ENCODE peak calls at places on chromosomes 2 and 18, in four cellular contexts. N is mesenchymal stem cell, C is DND-41, T is IMR-90. D is an unnamed sample.

GRCh38 chr2:149562304-149562703 is 25.3 kb downstream of the MMADHC start:
- DNase-seq in N (peak), C (no peak), T (peak), D (no peak)

GRCh38 chr18:28365406-28365805 is 188.5 kb upstream of the CDH2 start:
- DNase-seq in N (peak), C (no peak), T (peak), D (no peak)

GRCh38 chr2:215598376-215598975 is 162.6 kb upstream of the FN1 start:
- DNase-seq in N (peak), C (no peak), T (peak), D (no peak)

GRCh38 chr2:227623225-227623624 is 5.9 kb downstream of the SCYGR4 start:
- DNase-seq in N (peak), C (no peak), T (peak), D (no peak)

GRCh38 chr18:8385400-8385799 is 223.8 kb upstream of the RAB12 start:
- DNase-seq in N (no peak), C (no peak), T (no peak), D (no peak)

GRCh38 chr2:160324161-160324768 is 124.2 kb upstream of the ITGB6 start:
- DNase-seq in N (peak), C (peak), T (peak), D (no peak)

GRCh38 chr2:106582431-106583143 is 95.4 kb downstream of the CD8B2 start:
- DNase-seq in N (peak), C (peak), T (peak), D (peak)

GRCh38 chr2:101223814-101224231 is 28.9 kb upstream of the CNOT11 start:
- DNase-seq in N (no peak), C (peak), T (no peak), D (no peak)

GRCh38 chr2:166179201-166179600 is 51.4 kb upstream of the SCN1A start:
- DNase-seq in N (peak), C (no peak), T (peak), D (no peak)

GRCh38 chr2:71893646-71894045 is 254.0 kb downstream of the CYP26B1 start:
- DNase-seq in N (no peak), C (no peak), T (no peak), D (no peak)

GRCh38 chr2:10053351-10053750 is 10.0 kb downstream of the KLF11 start:
- DNase-seq in N (no peak), C (no peak), T (no peak), D (no peak)

GRCh38 chr18:21391074-21391673 is 149.1 kb downstream of the GREB1L start:
- DNase-seq in N (peak), C (no peak), T (peak), D (no peak)

DNA sequence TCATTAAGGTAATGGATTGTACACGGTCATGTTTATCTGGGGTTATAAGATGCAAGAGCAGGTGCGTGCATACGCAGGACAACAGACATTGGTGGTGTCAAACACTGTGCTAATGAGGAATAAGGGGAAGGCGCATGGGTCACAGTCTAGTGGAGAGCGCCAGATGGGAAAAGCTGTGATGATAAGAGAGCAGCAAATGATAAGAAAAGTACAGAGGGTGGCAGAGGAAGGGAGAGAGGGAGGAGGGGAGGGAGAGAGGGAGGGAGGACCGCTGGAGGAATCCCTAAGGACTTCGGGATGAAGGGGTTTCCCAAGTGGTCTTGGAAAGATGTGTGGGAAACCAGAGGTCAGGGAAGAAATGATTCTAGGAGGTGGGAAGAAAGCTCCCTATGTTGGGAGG is 2.9 kb downstream of the TNFRSF11A start:
- DNase-seq in N (no peak), C (no peak), T (no peak), D (no peak)
- H3K9ac ChIP-seq in N (no peak), C (no peak), T (no peak), D (no peak)

DNA sequence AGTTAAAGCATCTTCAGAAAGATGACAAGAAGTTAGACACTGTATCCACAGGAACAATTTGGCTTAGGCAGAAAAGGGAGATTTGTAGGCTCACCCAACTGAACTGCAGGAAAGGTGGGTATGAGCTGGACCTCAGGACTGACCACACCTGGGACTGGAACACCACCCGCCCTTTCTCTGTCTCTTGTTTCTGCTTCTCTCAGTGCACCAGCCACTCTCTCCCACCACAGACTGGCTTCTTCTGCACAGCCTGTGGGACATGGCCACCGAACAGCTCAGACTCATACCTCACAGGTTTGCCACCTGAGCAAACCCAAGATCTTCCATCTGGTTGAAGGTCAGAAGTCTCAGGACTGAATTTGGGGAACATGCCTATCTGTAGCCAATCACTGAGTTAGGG is 14.2 kb upstream of the MALT1 start:
- DNase-seq in N (no peak), C (no peak), T (no peak), D (no peak)
- H3K4me3 ChIP-seq in N (no peak), C (no peak), T (no peak), D (no peak)

DNA sequence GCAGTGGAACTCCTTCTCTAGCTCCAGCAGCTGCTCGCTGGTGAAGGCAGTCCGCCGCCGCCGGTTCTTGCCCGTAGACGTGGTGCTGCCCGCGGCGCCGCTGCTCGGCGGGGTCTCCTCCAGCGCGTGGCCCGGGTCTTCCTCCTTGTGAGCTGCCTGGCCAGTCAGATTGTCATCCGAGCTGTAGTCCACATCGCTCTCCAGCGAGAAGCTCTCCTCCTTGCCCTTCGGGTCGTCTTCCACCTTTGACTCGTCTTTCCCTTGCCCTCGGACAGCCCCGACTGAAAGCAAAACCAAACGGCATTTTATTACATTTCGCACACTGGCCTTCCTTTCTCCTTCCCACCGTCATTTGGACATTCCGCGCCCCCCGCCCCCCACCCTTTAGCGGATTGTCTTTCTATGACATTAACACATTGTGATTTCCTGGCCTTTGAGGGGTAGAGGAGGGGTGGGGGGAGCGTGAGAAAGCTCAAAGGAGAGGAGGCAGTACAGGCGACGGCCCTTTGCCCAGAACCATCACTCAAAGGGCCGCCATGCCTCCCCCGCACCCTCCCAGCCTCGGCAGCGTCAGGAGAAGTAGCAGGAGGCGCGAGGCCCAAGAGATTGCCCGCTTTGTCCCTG is 1.9 kb downstream of the GBX2 start:
- DNase-seq in N (peak), C (no peak), T (no peak), D (no peak)
- H3K9ac ChIP-seq in N (no peak), C (no peak), T (no peak), D (no peak)

DNA sequence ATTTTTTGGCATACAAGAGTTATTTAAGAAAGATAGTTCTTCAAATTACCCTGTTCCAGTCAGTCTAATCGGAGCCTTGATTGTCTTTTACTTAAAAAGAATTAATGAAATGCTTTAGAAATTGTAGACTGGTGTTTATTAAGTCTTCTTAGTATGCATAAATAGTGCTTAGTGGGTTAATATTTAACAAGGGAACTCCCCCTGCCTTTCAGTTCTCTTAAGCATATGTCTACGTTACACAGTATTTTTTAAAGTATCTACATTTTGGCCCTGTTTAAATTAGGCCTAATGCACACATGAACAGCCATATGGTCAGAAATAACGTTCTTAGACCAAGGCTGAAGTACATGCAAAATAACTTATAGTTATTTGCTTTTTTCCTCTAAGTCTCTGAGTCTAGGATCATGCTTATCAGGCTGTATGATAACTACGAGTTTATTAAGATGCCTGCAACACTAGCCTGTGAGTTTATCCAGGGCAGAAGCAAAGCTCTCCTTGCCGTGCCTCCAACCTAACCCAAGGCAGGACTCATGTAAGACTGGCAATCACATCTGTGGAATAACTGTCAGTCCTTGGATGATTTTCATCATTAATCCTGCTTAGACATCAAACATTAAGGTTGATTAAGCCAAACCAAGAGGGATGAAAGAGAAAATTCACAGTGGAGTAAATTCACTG is 6.7 kb downstream of the BCL2 start:
- DNase-seq in N (no peak), C (no peak), T (no peak), D (no peak)
- H3K4me3 ChIP-seq in N (no peak), C (peak), T (no peak), D (no peak)

GRCh38 chr2:171158036-171158789 is 2.5 kb downstream of the TLK1 start:
- DNase-seq in N (no peak), C (no peak), T (no peak), D (no peak)
- H3K9ac ChIP-seq in N (peak), C (peak), T (no peak), D (peak)

DNA sequence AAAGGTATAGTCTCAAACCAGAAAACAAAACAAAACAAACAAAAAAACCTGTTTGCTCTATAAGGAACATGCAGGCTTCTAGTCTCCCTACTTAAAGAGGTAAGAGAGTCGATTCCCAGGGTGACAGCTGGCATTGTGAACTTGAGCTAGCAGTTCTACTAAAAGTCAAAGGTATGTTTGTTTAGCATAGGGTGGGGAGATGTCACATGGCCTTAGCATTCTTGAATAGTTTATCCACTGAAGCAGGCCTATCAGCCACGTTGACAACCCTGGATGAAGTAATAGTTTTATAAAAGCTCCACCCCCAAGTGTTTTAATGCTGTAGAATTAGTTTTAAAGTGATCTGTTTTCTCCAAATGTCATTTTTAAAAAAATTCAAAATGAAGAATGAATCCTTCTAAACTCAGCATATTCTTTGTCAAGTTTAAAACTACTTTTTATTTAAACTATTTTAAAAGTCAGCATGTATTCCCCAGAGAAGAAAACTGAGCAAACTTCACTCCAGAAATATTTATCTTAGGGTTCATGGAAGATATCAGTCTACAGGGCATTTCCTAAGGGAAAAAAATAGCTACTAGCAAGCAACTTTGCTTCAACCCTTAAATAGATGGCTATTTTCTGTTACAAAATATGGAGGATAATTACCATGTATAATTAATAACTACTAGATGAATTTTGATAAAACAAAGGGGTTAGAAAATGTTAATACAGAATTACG is 1.7 kb downstream of the MYOM1 start:
- DNase-seq in N (peak), C (no peak), T (no peak), D (no peak)
- H3K4me3 ChIP-seq in N (no peak), C (no peak), T (no peak), D (peak)

GRCh38 chr2:64361151-64361938 is 92.6 kb upstream of the LGALSL start:
- DNase-seq in N (no peak), C (no peak), T (no peak), D (no peak)

GRCh38 chr2:64363848-64364247 is 90.1 kb upstream of the LGALSL start:
- DNase-seq in N (no peak), C (no peak), T (no peak), D (no peak)

GRCh38 chr2:64363140-64363539 is 90.8 kb upstream of the LGALSL start:
- DNase-seq in N (no peak), C (no peak), T (no peak), D (no peak)

GRCh38 chr2:64359892-64360657 is 93.9 kb upstream of the LGALSL start:
- DNase-seq in N (peak), C (no peak), T (peak), D (no peak)

GRCh38 chr2:64362562-64363026 is 91.4 kb upstream of the LGALSL start:
- DNase-seq in N (no peak), C (no peak), T (no peak), D (no peak)
- H3K9ac ChIP-seq in N (no peak), C (no peak), T (no peak), D (no peak)

GRCh38 chr18:12989397-12990127 is 1.6 kb upstream of the CEP192 start:
- DNase-seq in N (no peak), C (no peak), T (no peak), D (no peak)
- H3K4me3 ChIP-seq in N (peak), C (peak), T (no peak), D (no peak)